ENCODE peak calls at places on chromosomes 12 and 14, in eight cellular contexts. B, M, C, Q, O, D, V and P are unnamed samples.
A peak's percentile ranks its signal among the peaks of the same experiment; 100 is the strongest.

GRCh38 chr14:67641902-67642749 is 22.4 kb downstream of the ARG2 start:
- DNase-seq in B (peak; percentile 20), M (no peak), C (no peak), Q (no peak), O (no peak), D (no peak), V (no peak), P (no peak)

GRCh38 chr14:105627701-105628100 is 101.3 kb downstream of the TMEM121 start:
- DNase-seq in B (no peak), M (no peak), C (no peak), Q (no peak), O (no peak), D (no peak), V (no peak), P (no peak)

GRCh38 chr12:10067942-10068341 is 30.8 kb downstream of the CLEC1A start:
- DNase-seq in B (no peak), M (no peak), C (no peak), Q (no peak), O (no peak), D (peak; percentile 96), V (no peak), P (no peak)

GRCh38 chr12:103852498-103852992 is 11.5 kb upstream of the NT5DC3 start:
- DNase-seq in B (no peak), M (no peak), C (no peak), Q (no peak), O (peak; percentile 48), D (no peak), V (no peak), P (no peak)

GRCh38 chr12:93235881-93236280 is 141.8 kb upstream of the NUDT4 start:
- DNase-seq in B (no peak), M (no peak), C (no peak), Q (no peak), O (no peak), D (no peak), V (no peak), P (no peak)

GRCh38 chr12:131132118-131132892 is 178.6 kb downstream of the ADGRD1 start:
- DNase-seq in B (peak; percentile 75), M (peak; percentile 69), C (peak; percentile 28), Q (no peak), O (peak; percentile 27), D (no peak), V (peak; percentile 81), P (peak; percentile 20)

GRCh38 chr12:110117948-110118685 is 6.0 kb upstream of the IFT81 start:
- DNase-seq in B (peak; percentile 48), M (no peak), C (peak; percentile 23), Q (no peak), O (no peak), D (peak; percentile 67), V (no peak), P (no peak)

GRCh38 chr14:103730490-103731035 is 15.0 kb downstream of the ZFYVE21 start:
- DNase-seq in B (peak; percentile 79), M (no peak), C (peak; percentile 72), Q (no peak), O (no peak), D (no peak), V (no peak), P (no peak)

GRCh38 chr12:95805864-95806669 is 15.5 kb upstream of the NTN4 start:
- DNase-seq in B (no peak), M (no peak), C (no peak), Q (peak; percentile 99), O (peak; percentile 99), D (peak; percentile 85), V (no peak), P (peak; percentile 99)

GRCh38 chr12:617304-617915 is 45.8 kb downstream of the NINJ2 start:
- DNase-seq in B (no peak), M (no peak), C (no peak), Q (no peak), O (peak; percentile 69), D (peak; percentile 19), V (no peak), P (peak; percentile 22)

GRCh38 chr12:123119808-123120207 is 31.1 kb downstream of the PITPNM2 start:
- DNase-seq in B (no peak), M (no peak), C (no peak), Q (no peak), O (no peak), D (no peak), V (peak; percentile 31), P (peak; percentile 67)

GRCh38 chr14:101960225-101960624 is 4.1 kb upstream of the DYNC1H1 start:
- DNase-seq in B (peak; percentile 76), M (no peak), C (no peak), Q (no peak), O (peak; percentile 42), D (peak; percentile 42), V (no peak), P (peak; percentile 45)

GRCh38 chr12:44484862-44485261 is 391.3 kb downstream of the NELL2 start:
- DNase-seq in B (no peak), M (no peak), C (no peak), Q (no peak), O (no peak), D (no peak), V (no peak), P (no peak)

GRCh38 chr12:6065131-6065871 is 59.2 kb downstream of the VWF start:
- DNase-seq in B (no peak), M (no peak), C (no peak), Q (no peak), O (no peak), D (no peak), V (no peak), P (no peak)

GRCh38 chr14:90301580-90302181 is 30.1 kb downstream of the NRDE2 start:
- DNase-seq in B (peak; percentile 6), M (no peak), C (no peak), Q (peak; percentile 39), O (peak; percentile 78), D (peak; percentile 76), V (no peak), P (peak; percentile 82)

GRCh38 chr12:125856899-125857298 is 791.7 kb downstream of the AACS start:
- DNase-seq in B (no peak), M (no peak), C (no peak), Q (no peak), O (no peak), D (no peak), V (no peak), P (no peak)

GRCh38 chr12:107404981-107405380 is 280.6 kb upstream of the PWP1 start:
- DNase-seq in B (peak; percentile 47), M (no peak), C (no peak), Q (no peak), O (peak; percentile 60), D (peak; percentile 14), V (no peak), P (peak; percentile 29)

GRCh38 chr12:111035578-111036301 is 115.4 kb upstream of the MYL2 start:
- DNase-seq in B (no peak), M (no peak), C (peak; percentile 25), Q (no peak), O (no peak), D (no peak), V (no peak), P (peak; percentile 5)

GRCh38 chr14:77612011-77612620 is 4.3 kb downstream of the SPTLC2 start:
- DNase-seq in B (no peak), M (no peak), C (no peak), Q (peak; percentile 20), O (peak; percentile 34), D (peak; percentile 38), V (no peak), P (no peak)

GRCh38 chr12:27554421-27555186 is 30.6 kb downstream of the PPFIBP1 start:
- DNase-seq in B (no peak), M (no peak), C (peak; percentile 67), Q (no peak), O (peak; percentile 69), D (peak; percentile 78), V (no peak), P (peak; percentile 74)

GRCh38 chr12:69583203-69583602 is 2.1 kb upstream of the CCT2 start:
- DNase-seq in B (peak; percentile 70), M (no peak), C (no peak), Q (no peak), O (no peak), D (no peak), V (no peak), P (peak; percentile 39)

GRCh38 chr12:42255221-42255874 is 17.3 kb upstream of the YAF2 start:
- DNase-seq in B (peak; percentile 12), M (no peak), C (no peak), Q (no peak), O (no peak), D (no peak), V (no peak), P (no peak)
- TF ChIP-seq CTCF in B (peak; percentile 21), M (no peak), C (no peak), Q (no peak), O (no peak), D (no peak), V (no peak), P (no peak)

DNA sequence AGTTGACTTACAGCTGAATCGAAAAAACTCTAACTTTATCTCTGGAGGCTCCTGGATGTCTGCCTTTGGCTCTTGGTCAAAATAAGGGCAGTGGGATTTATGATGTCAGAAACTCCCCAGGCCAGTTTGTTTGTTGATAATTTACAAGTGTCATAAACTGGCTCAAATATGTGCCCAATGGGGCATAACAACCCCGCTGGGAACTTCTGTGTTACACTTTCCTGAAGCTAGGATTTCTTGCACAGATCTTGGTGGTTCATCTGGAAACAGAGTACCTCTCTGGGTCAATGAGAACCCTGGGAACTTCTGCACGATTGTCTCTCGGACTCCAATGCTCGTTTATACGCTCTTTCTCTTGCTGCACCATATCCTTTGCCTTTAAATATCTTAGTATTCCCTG is 58.7 kb upstream of the MUCL1 start:
- DNase-seq in B (no peak), M (no peak), C (no peak), Q (no peak), O (no peak), D (no peak), V (no peak), P (no peak)
- H3K4me3 ChIP-seq in B (no peak overlapping the region), M (no peak overlapping the region), C (no peak overlapping the region), Q (no peak overlapping the region), O (no peak overlapping the region), D (no peak overlapping the region), V (no peak overlapping the region), P (no peak overlapping the region)

GRCh38 chr12:38316391-38317129 is at the start of gene ALG10B:
- DNase-seq in B (peak; percentile 87), M (peak; percentile 92), C (peak; percentile 94), Q (peak; percentile 89), O (peak; percentile 98), D (peak; percentile 96), V (peak; percentile 91), P (peak; percentile 94)
- TF ChIP-seq CTCF in B (peak; percentile 71), M (peak; percentile 67), C (peak; percentile 79), Q (peak; percentile 57), O (peak; percentile 54), D (peak; percentile 56), V (peak; percentile 70), P (peak; percentile 62)

GRCh38 chr12:99154264-99154982 is 493.1 kb upstream of the GARIN6 start:
- DNase-seq in B (no peak), M (no peak), C (no peak), Q (no peak), O (no peak), D (no peak), V (no peak), P (no peak)
- H3K4me3 ChIP-seq in B (no peak overlapping the region), M (no peak overlapping the region), C (no peak overlapping the region), Q (no peak overlapping the region), O (no peak overlapping the region), D (no peak overlapping the region), V (no peak overlapping the region), P (no peak overlapping the region)

GRCh38 chr12:99390707-99391106 is 256.8 kb upstream of the GARIN6 start:
- DNase-seq in B (peak; percentile 0), M (no peak), C (no peak), Q (no peak), O (no peak), D (no peak), V (no peak), P (no peak)
- TF ChIP-seq CTCF in B (no peak), M (no peak), C (no peak), Q (peak; percentile 62), O (peak; percentile 24), D (no peak), V (no peak), P (no peak)

GRCh38 chr14:52327374-52328226 is 13.5 kb downstream of the PTGER2 start:
- DNase-seq in B (no peak), M (no peak), C (no peak), Q (no peak), O (peak; percentile 56), D (no peak), V (no peak), P (peak; percentile 51)
- H3K4me3 ChIP-seq in B (no peak overlapping the region), M (no peak overlapping the region), C (no peak overlapping the region), Q (no peak overlapping the region), O (no peak overlapping the region), D (no peak overlapping the region), V (no peak overlapping the region), P (no peak overlapping the region)